ENCODE peak calls at places on chromosomes 3 and 15, in ten cellular contexts. I, G, T, V, X, P, Y, L, J and U are unnamed samples.

GRCh38 chr3:40451551-40451950 is 5.6 kb upstream of the RPL14 start:
- DNase-seq in I (no peak), G (no peak), T (no peak), V (no peak), X (no peak), P (no peak), Y (no peak), L (no peak), J (no peak), U (no peak)

GRCh38 chr3:64900916-64901903 is 213.4 kb upstream of the ADAMTS9 start:
- DNase-seq in I (no peak), G (no peak), T (no peak), V (no peak), X (peak; percentile 12), P (no peak), Y (no peak), L (peak; percentile 28), J (no peak), U (no peak)

GRCh38 chr3:88311826-88312225 is 162.1 kb downstream of the C3orf38 start:
- DNase-seq in I (no peak), G (no peak), T (no peak), V (no peak), X (no peak), P (no peak), Y (no peak), L (no peak), J (no peak), U (no peak)

GRCh38 chr15:92882697-92883642 is 17.2 kb upstream of the CHD2 start:
- DNase-seq in I (peak; percentile 59), G (peak; percentile 93), T (peak; percentile 41), V (no peak), X (no peak), P (no peak), Y (peak; percentile 68), L (no peak), J (no peak), U (no peak)

GRCh38 chr3:167861649-167862048 is 126.1 kb downstream of the SERPINI1 start:
- DNase-seq in I (no peak), G (no peak), T (no peak), V (no peak), X (no peak), P (no peak), Y (no peak), L (peak; percentile 37), J (no peak), U (no peak)

GRCh38 chr3:67662733-67663132 is 8.3 kb upstream of the SUCLG2 start:
- DNase-seq in I (no peak), G (no peak), T (no peak), V (no peak), X (no peak), P (no peak), Y (no peak), L (no peak), J (no peak), U (no peak)

GRCh38 chr3:123883111-123883510 is 1.0 kb downstream of the MYLK start:
- DNase-seq in I (no peak), G (no peak), T (no peak), V (no peak), X (no peak), P (no peak), Y (no peak), L (no peak), J (no peak), U (no peak)

GRCh38 chr15:62141643-62142588 is 23.2 kb downstream of the C2CD4B start:
- DNase-seq in I (no peak), G (no peak), T (no peak), V (no peak), X (no peak), P (no peak), Y (no peak), L (no peak), J (no peak), U (no peak)

GRCh38 chr15:88918738-88919137 is 5.6 kb upstream of the MFGE8 start:
- DNase-seq in I (no peak), G (peak; percentile 71), T (no peak), V (peak; percentile 97), X (no peak), P (no peak), Y (peak; percentile 94), L (peak; percentile 98), J (no peak), U (peak; percentile 95)

GRCh38 chr3:27649277-27649676 is 72.8 kb downstream of the EOMES start:
- DNase-seq in I (no peak), G (no peak), T (no peak), V (no peak), X (no peak), P (no peak), Y (no peak), L (no peak), J (no peak), U (no peak)

GRCh38 chr3:52481819-52482521 is 13.2 kb upstream of the STAB1 start:
- DNase-seq in I (peak; percentile 80), G (no peak), T (no peak), V (no peak), X (peak; percentile 89), P (no peak), Y (no peak), L (no peak), J (peak; percentile 67), U (no peak)

GRCh38 chr15:44535509-44536297 is 1.2 kb upstream of the EIF3J start:
- DNase-seq in I (peak; percentile 52), G (peak; percentile 17), T (no peak), V (no peak), X (peak; percentile 53), P (no peak), Y (no peak), L (no peak), J (no peak), U (no peak)

GRCh38 chr3:18445421-18446066 is 20.4 kb upstream of the SATB1 start:
- DNase-seq in I (peak; percentile 27), G (no peak), T (peak; percentile 31), V (no peak), X (peak; percentile 45), P (peak; percentile 62), Y (no peak), L (no peak), J (no peak), U (no peak)

GRCh38 chr3:64063207-64063981 is 40.1 kb upstream of the PSMD6 start:
- DNase-seq in I (peak; percentile 20), G (no peak), T (peak; percentile 9), V (no peak), X (peak; percentile 49), P (no peak), Y (no peak), L (peak; percentile 37), J (no peak), U (no peak)

GRCh38 chr3:98969295-98969694 is 67.8 kb upstream of the DCBLD2 start:
- DNase-seq in I (no peak), G (no peak), T (no peak), V (no peak), X (no peak), P (no peak), Y (no peak), L (no peak), J (no peak), U (no peak)